ENCODE peak calls at places on chromosomes 1 and 21, in ten cellular contexts. One of them, this sample, is unnamed.

GRCh38 chr1:35717911-35718476 is 690 bp downstream of the C1orf216 start:
- DNase-seq in astrocyte: peak; percentile 65
- DNase-seq in PC-9: peak; percentile 40
- DNase-seq in GM12878: no peak
- DNase-seq in mammary epithelial cell: peak; percentile 37
- DNase-seq in HCT116: peak; percentile 13
- DNase-seq in MM.1S: no peak
- DNase-seq in PC-3: peak; percentile 65
- DNase-seq in keratinocyte: no peak
- DNase-seq in GM23338: peak; percentile 70
- DNase-seq in this sample: peak; percentile 78

GRCh38 chr1:20250346-20250989 is 40.2 kb upstream of the VWA5B1 start:
- DNase-seq in astrocyte: no peak
- DNase-seq in PC-9: peak; percentile 33
- DNase-seq in GM12878: peak; percentile 20
- DNase-seq in mammary epithelial cell: no peak
- DNase-seq in HCT116: no peak
- DNase-seq in MM.1S: no peak
- DNase-seq in PC-3: peak; percentile 97
- DNase-seq in keratinocyte: no peak
- DNase-seq in GM23338: no peak
- DNase-seq in this sample: no peak

GRCh38 chr1:199046618-199047017 is 407.8 kb downstream of the PTPRC start:
- DNase-seq in astrocyte: no peak
- DNase-seq in PC-9: no peak
- DNase-seq in GM12878: no peak
- DNase-seq in mammary epithelial cell: no peak
- DNase-seq in HCT116: no peak
- DNase-seq in MM.1S: no peak
- DNase-seq in PC-3: peak; percentile 25
- DNase-seq in keratinocyte: no peak
- DNase-seq in GM23338: no peak
- DNase-seq in this sample: no peak

GRCh38 chr1:198212675-198213074 is 55.9 kb downstream of the NEK7 start:
- DNase-seq in astrocyte: peak; percentile 90
- DNase-seq in PC-9: no peak
- DNase-seq in GM12878: no peak
- DNase-seq in mammary epithelial cell: peak; percentile 91
- DNase-seq in HCT116: no peak
- DNase-seq in MM.1S: no peak
- DNase-seq in PC-3: peak; percentile 43
- DNase-seq in keratinocyte: no peak
- DNase-seq in GM23338: no peak
- DNase-seq in this sample: no peak

GRCh38 chr1:80064524-80064923 is 1058.0 kb upstream of the ADGRL4 start:
- DNase-seq in astrocyte: peak; percentile 39
- DNase-seq in PC-9: no peak
- DNase-seq in GM12878: no peak
- DNase-seq in mammary epithelial cell: peak; percentile 73
- DNase-seq in HCT116: no peak
- DNase-seq in MM.1S: no peak
- DNase-seq in PC-3: peak; percentile 72
- DNase-seq in keratinocyte: peak; percentile 28
- DNase-seq in GM23338: no peak
- DNase-seq in this sample: no peak

GRCh38 chr1:27306892-27307850 is 14.8 kb upstream of the TMEM222 start:
- DNase-seq in astrocyte: no peak
- DNase-seq in PC-9: peak; percentile 42
- DNase-seq in GM12878: no peak
- DNase-seq in mammary epithelial cell: no peak
- DNase-seq in HCT116: peak; percentile 33
- DNase-seq in MM.1S: no peak
- DNase-seq in PC-3: peak; percentile 9
- DNase-seq in keratinocyte: no peak
- DNase-seq in GM23338: peak; percentile 82
- DNase-seq in this sample: no peak

GRCh38 chr1:231192620-231193163 is 30.8 kb downstream of the TRIM67 start:
- DNase-seq in astrocyte: peak; percentile 38
- DNase-seq in PC-9: peak; percentile 38
- DNase-seq in GM12878: no peak
- DNase-seq in mammary epithelial cell: no peak
- DNase-seq in HCT116: no peak
- DNase-seq in MM.1S: no peak
- DNase-seq in PC-3: peak; percentile 30
- DNase-seq in keratinocyte: no peak
- DNase-seq in GM23338: no peak
- DNase-seq in this sample: no peak

GRCh38 chr1:40130892-40131291 is 30.3 kb upstream of the RLF start:
- DNase-seq in astrocyte: no peak
- DNase-seq in PC-9: peak; percentile 35
- DNase-seq in GM12878: no peak
- DNase-seq in mammary epithelial cell: peak; percentile 50
- DNase-seq in HCT116: no peak
- DNase-seq in MM.1S: no peak
- DNase-seq in PC-3: peak; percentile 78
- DNase-seq in keratinocyte: no peak
- DNase-seq in GM23338: no peak
- DNase-seq in this sample: no peak

GRCh38 chr1:39080884-39081265 is 54.7 kb downstream of the NDUFS5 start:
- DNase-seq in astrocyte: no peak
- DNase-seq in PC-9: no peak
- DNase-seq in GM12878: no peak
- DNase-seq in mammary epithelial cell: no peak
- DNase-seq in HCT116: no peak
- DNase-seq in MM.1S: no peak
- DNase-seq in PC-3: no peak
- DNase-seq in keratinocyte: no peak
- DNase-seq in GM23338: peak; percentile 92
- DNase-seq in this sample: no peak

GRCh38 chr1:218557731-218558130 is 212.6 kb downstream of the TGFB2 start:
- DNase-seq in astrocyte: peak; percentile 40
- DNase-seq in PC-9: peak; percentile 13
- DNase-seq in GM12878: no peak
- DNase-seq in mammary epithelial cell: peak; percentile 61
- DNase-seq in HCT116: no peak
- DNase-seq in MM.1S: no peak
- DNase-seq in PC-3: peak; percentile 93
- DNase-seq in keratinocyte: no peak
- DNase-seq in GM23338: peak; percentile 5
- DNase-seq in this sample: peak; percentile 7

GRCh38 chr1:116076831-116077230 is 34.4 kb upstream of the MAB21L3 start:
- DNase-seq in astrocyte: no peak
- DNase-seq in PC-9: no peak
- DNase-seq in GM12878: no peak
- DNase-seq in mammary epithelial cell: peak; percentile 34
- DNase-seq in HCT116: no peak
- DNase-seq in MM.1S: no peak
- DNase-seq in PC-3: peak; percentile 36
- DNase-seq in keratinocyte: peak; percentile 17
- DNase-seq in GM23338: no peak
- DNase-seq in this sample: peak; percentile 37

GRCh38 chr21:45228656-45229240 is 58.9 kb downstream of the POFUT2 start:
- DNase-seq in astrocyte: peak; percentile 18
- DNase-seq in PC-9: no peak
- DNase-seq in GM12878: no peak
- DNase-seq in mammary epithelial cell: no peak
- DNase-seq in HCT116: no peak
- DNase-seq in MM.1S: no peak
- DNase-seq in PC-3: no peak
- DNase-seq in keratinocyte: no peak
- DNase-seq in GM23338: no peak
- DNase-seq in this sample: no peak

GRCh38 chr21:45225741-45226327 is 61.9 kb downstream of the POFUT2 start:
- DNase-seq in astrocyte: no peak
- DNase-seq in PC-9: no peak
- DNase-seq in GM12878: no peak
- DNase-seq in mammary epithelial cell: no peak
- DNase-seq in HCT116: no peak
- DNase-seq in MM.1S: no peak
- DNase-seq in PC-3: no peak
- DNase-seq in keratinocyte: no peak
- DNase-seq in GM23338: no peak
- DNase-seq in this sample: no peak

GRCh38 chr21:45228171-45228641 is 59.5 kb downstream of the POFUT2 start:
- DNase-seq in astrocyte: peak; percentile 99
- DNase-seq in PC-9: peak; percentile 58
- DNase-seq in GM12878: no peak
- DNase-seq in mammary epithelial cell: peak; percentile 89
- DNase-seq in HCT116: peak; percentile 46
- DNase-seq in MM.1S: no peak
- DNase-seq in PC-3: peak; percentile 95
- DNase-seq in keratinocyte: peak; percentile 42
- DNase-seq in GM23338: no peak
- DNase-seq in this sample: peak; percentile 41

GRCh38 chr21:45226540-45227326 is 61.0 kb downstream of the POFUT2 start:
- DNase-seq in astrocyte: no peak
- DNase-seq in PC-9: no peak
- DNase-seq in GM12878: no peak
- DNase-seq in mammary epithelial cell: peak; percentile 41
- DNase-seq in HCT116: no peak
- DNase-seq in MM.1S: no peak
- DNase-seq in PC-3: peak; percentile 23
- DNase-seq in keratinocyte: no peak
- DNase-seq in GM23338: no peak
- DNase-seq in this sample: no peak

DNA sequence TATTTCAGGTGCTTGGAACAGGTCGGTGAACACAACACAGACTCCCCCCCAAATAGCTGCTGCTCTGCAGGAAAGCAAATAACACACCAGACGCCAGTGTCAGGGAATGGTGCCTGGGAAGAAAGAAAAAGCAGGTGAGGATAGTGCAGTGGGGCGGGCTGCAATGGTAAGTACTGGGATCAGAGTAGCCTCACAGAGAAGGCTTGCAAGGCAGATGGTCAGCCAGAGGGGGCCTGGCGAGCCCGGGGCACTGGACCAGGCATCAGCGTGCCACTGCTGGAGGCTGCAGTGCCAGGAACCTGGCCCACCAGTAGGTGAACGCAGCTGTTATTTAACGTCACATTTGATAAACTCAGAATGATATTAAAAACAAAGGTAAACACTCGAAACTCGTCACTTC is 60.0 kb downstream of the POFUT2 start:
- DNase-seq in astrocyte: no peak
- DNase-seq in PC-9: no peak
- DNase-seq in GM12878: no peak
- DNase-seq in mammary epithelial cell: no peak
- DNase-seq in HCT116: no peak
- DNase-seq in MM.1S: no peak
- DNase-seq in PC-3: no peak
- DNase-seq in keratinocyte: no peak
- DNase-seq in GM23338: peak; percentile 19
- DNase-seq in this sample: no peak
- TF ChIP-seq CTCF in astrocyte: no peak
- TF ChIP-seq CTCF in PC-9: no peak
- TF ChIP-seq CTCF in GM12878: no peak
- TF ChIP-seq CTCF in mammary epithelial cell: no peak
- TF ChIP-seq CTCF in HCT116: no peak
- TF ChIP-seq CTCF in MM.1S: no peak
- TF ChIP-seq CTCF in PC-3: no peak
- TF ChIP-seq CTCF in keratinocyte: no peak
- TF ChIP-seq CTCF in GM23338: no peak
- TF ChIP-seq CTCF in this sample: no peak

GRCh38 chr1:41361495-41362356 is 492 bp downstream of the FOXO6 start:
- DNase-seq in astrocyte: no peak
- DNase-seq in PC-9: no peak
- DNase-seq in GM12878: no peak
- DNase-seq in mammary epithelial cell: no peak
- DNase-seq in HCT116: no peak
- DNase-seq in MM.1S: no peak
- DNase-seq in PC-3: no peak
- DNase-seq in keratinocyte: no peak
- DNase-seq in GM23338: peak; percentile 56
- DNase-seq in this sample: no peak

GRCh38 chr1:41363632-41364320 is 2.5 kb downstream of the FOXO6 start:
- DNase-seq in astrocyte: no peak
- DNase-seq in PC-9: no peak
- DNase-seq in GM12878: no peak
- DNase-seq in mammary epithelial cell: no peak
- DNase-seq in HCT116: no peak
- DNase-seq in MM.1S: no peak
- DNase-seq in PC-3: no peak
- DNase-seq in keratinocyte: no peak
- DNase-seq in GM23338: no peak
- DNase-seq in this sample: no peak

GRCh38 chr1:41362749-41363631 is 1.8 kb downstream of the FOXO6 start:
- DNase-seq in astrocyte: no peak
- DNase-seq in PC-9: no peak
- DNase-seq in GM12878: no peak
- DNase-seq in mammary epithelial cell: no peak
- DNase-seq in HCT116: no peak
- DNase-seq in MM.1S: no peak
- DNase-seq in PC-3: no peak
- DNase-seq in keratinocyte: no peak
- DNase-seq in GM23338: no peak
- DNase-seq in this sample: no peak

GRCh38 chr1:41361028-41361494 is at the start of gene FOXO6:
- DNase-seq in astrocyte: peak; percentile 86
- DNase-seq in PC-9: peak; percentile 99
- DNase-seq in GM12878: peak; percentile 49
- DNase-seq in mammary epithelial cell: peak; percentile 95
- DNase-seq in HCT116: peak; percentile 95
- DNase-seq in MM.1S: peak; percentile 98
- DNase-seq in PC-3: peak; percentile 99
- DNase-seq in keratinocyte: peak; percentile 81
- DNase-seq in GM23338: peak; percentile 99
- DNase-seq in this sample: peak; percentile 98

GRCh38 chr1:41362357-41362721 is 1.1 kb downstream of the FOXO6 start:
- DNase-seq in astrocyte: no peak
- DNase-seq in PC-9: no peak
- DNase-seq in GM12878: no peak
- DNase-seq in mammary epithelial cell: no peak
- DNase-seq in HCT116: no peak
- DNase-seq in MM.1S: no peak
- DNase-seq in PC-3: no peak
- DNase-seq in keratinocyte: no peak
- DNase-seq in GM23338: no peak
- DNase-seq in this sample: no peak
- TF ChIP-seq EZH2 in astrocyte: peak; percentile 3
- TF ChIP-seq EZH2 in PC-9: no peak
- TF ChIP-seq EZH2 in GM12878: no peak
- TF ChIP-seq EZH2 in mammary epithelial cell: no peak
- TF ChIP-seq EZH2 in HCT116: no peak
- TF ChIP-seq EZH2 in MM.1S: no peak
- TF ChIP-seq EZH2 in PC-3: no peak
- TF ChIP-seq EZH2 in keratinocyte: peak; percentile 64
- TF ChIP-seq EZH2 in GM23338: no peak
- TF ChIP-seq EZH2 in this sample: no peak

GRCh38 chr1:30232288-30232899 is 491.0 kb downstream of the MATN1 start:
- DNase-seq in astrocyte: no peak
- DNase-seq in PC-9: no peak
- DNase-seq in GM12878: no peak
- DNase-seq in mammary epithelial cell: peak; percentile 5
- DNase-seq in HCT116: peak; percentile 27
- DNase-seq in MM.1S: peak; percentile 27
- DNase-seq in PC-3: peak; percentile 43
- DNase-seq in keratinocyte: no peak
- DNase-seq in GM23338: peak; percentile 71
- DNase-seq in this sample: no peak
- TF ChIP-seq CTCF in astrocyte: peak; percentile 13
- TF ChIP-seq CTCF in PC-9: peak; percentile 70
- TF ChIP-seq CTCF in GM12878: peak; percentile 85
- TF ChIP-seq CTCF in mammary epithelial cell: peak; percentile 90
- TF ChIP-seq CTCF in HCT116: peak; percentile 93
- TF ChIP-seq CTCF in MM.1S: peak; percentile 80
- TF ChIP-seq CTCF in PC-3: peak; percentile 75
- TF ChIP-seq CTCF in keratinocyte: peak; percentile 65
- TF ChIP-seq CTCF in GM23338: peak; percentile 85
- TF ChIP-seq CTCF in this sample: peak; percentile 82

GRCh38 chr1:89632213-89633102 is 462 bp upstream of the LRRC8C start:
- DNase-seq in astrocyte: peak; percentile 59
- DNase-seq in PC-9: peak; percentile 81
- DNase-seq in GM12878: no peak
- DNase-seq in mammary epithelial cell: peak; percentile 65
- DNase-seq in HCT116: peak; percentile 41
- DNase-seq in MM.1S: peak; percentile 77
- DNase-seq in PC-3: peak; percentile 74
- DNase-seq in keratinocyte: no peak
- DNase-seq in GM23338: peak; percentile 79
- DNase-seq in this sample: peak; percentile 89
- TF ChIP-seq EZH2 in astrocyte: no peak
- TF ChIP-seq EZH2 in PC-9: no peak
- TF ChIP-seq EZH2 in GM12878: no peak
- TF ChIP-seq EZH2 in mammary epithelial cell: no peak
- TF ChIP-seq EZH2 in HCT116: no peak
- TF ChIP-seq EZH2 in MM.1S: no peak
- TF ChIP-seq EZH2 in PC-3: no peak
- TF ChIP-seq EZH2 in keratinocyte: no peak
- TF ChIP-seq EZH2 in GM23338: no peak
- TF ChIP-seq EZH2 in this sample: no peak